ENCODE peak calls at places on chromosomes 4 and X, in seven cellular contexts. One of them, this sample, is unnamed.
A peak's percentile ranks its signal among the peaks of the same experiment; 100 is the strongest.

GRCh38 chrX:119055650-119056049 is 17.1 kb upstream of the CT47C1 start:
- DNase-seq in activated gamma-delta T cell treated with anti-CD3 and anti-CD28 coated beads, Interleukin-2, amount 50 U/mL, for 16 hours: no peak
- DNase-seq in Right ventricle myocardium superior: peak; percentile 45
- DNase-seq in NCI-H2107: no peak
- DNase-seq in stimulated activated CD4-positive, alpha-beta T cell treated with anti-CD3 and anti-CD28 coated beads, TNF-alpha, amount 100 ng/mL, for 48 hours: no peak
- DNase-seq in activated CD4-positive, alpha-beta T cell treated with anti-CD3 and anti-CD28 coated beads for 1 hour: no peak
- DNase-seq in AG10803: no peak
- DNase-seq in this sample: no peak

GRCh38 chrX:17617794-17618193 is 119.5 kb upstream of the SCML1 start:
- DNase-seq in AG10803: peak; percentile 83
- DNase-seq in Right ventricle myocardium superior: no peak
- DNase-seq in stimulated activated CD4-positive, alpha-beta T cell treated with anti-CD3 and anti-CD28 coated beads, TNF-alpha, amount 100 ng/mL, for 48 hours: no peak
- DNase-seq in activated CD4-positive, alpha-beta T cell treated with anti-CD3 and anti-CD28 coated beads for 1 hour: no peak
- DNase-seq in NCI-H2107: no peak
- DNase-seq in activated gamma-delta T cell treated with anti-CD3 and anti-CD28 coated beads, Interleukin-2, amount 50 U/mL, for 16 hours: no peak
- DNase-seq in this sample: peak; percentile 23

GRCh38 chr4:148065069-148065468 is 333.2 kb downstream of the ARHGAP10 start:
- DNase-seq in AG10803: peak; percentile 90
- DNase-seq in NCI-H2107: no peak
- DNase-seq in activated CD4-positive, alpha-beta T cell treated with anti-CD3 and anti-CD28 coated beads for 1 hour: no peak
- DNase-seq in Right ventricle myocardium superior: no peak
- DNase-seq in stimulated activated CD4-positive, alpha-beta T cell treated with anti-CD3 and anti-CD28 coated beads, TNF-alpha, amount 100 ng/mL, for 48 hours: no peak
- DNase-seq in activated gamma-delta T cell treated with anti-CD3 and anti-CD28 coated beads, Interleukin-2, amount 50 U/mL, for 16 hours: no peak
- DNase-seq in this sample: peak; percentile 87

GRCh38 chr4:111693754-111694153 is 451.5 kb upstream of the FAM241A start:
- DNase-seq in activated CD4-positive, alpha-beta T cell treated with anti-CD3 and anti-CD28 coated beads for 1 hour: no peak
- DNase-seq in NCI-H2107: no peak
- DNase-seq in AG10803: no peak
- DNase-seq in Right ventricle myocardium superior: no peak
- DNase-seq in activated gamma-delta T cell treated with anti-CD3 and anti-CD28 coated beads, Interleukin-2, amount 50 U/mL, for 16 hours: no peak
- DNase-seq in stimulated activated CD4-positive, alpha-beta T cell treated with anti-CD3 and anti-CD28 coated beads, TNF-alpha, amount 100 ng/mL, for 48 hours: no peak
- DNase-seq in this sample: no peak

GRCh38 chrX:81174286-81174685 is 27.4 kb downstream of the HMGN5 start:
- DNase-seq in Right ventricle myocardium superior: no peak
- DNase-seq in activated gamma-delta T cell treated with anti-CD3 and anti-CD28 coated beads, Interleukin-2, amount 50 U/mL, for 16 hours: no peak
- DNase-seq in activated CD4-positive, alpha-beta T cell treated with anti-CD3 and anti-CD28 coated beads for 1 hour: no peak
- DNase-seq in AG10803: peak; percentile 13
- DNase-seq in stimulated activated CD4-positive, alpha-beta T cell treated with anti-CD3 and anti-CD28 coated beads, TNF-alpha, amount 100 ng/mL, for 48 hours: no peak
- DNase-seq in NCI-H2107: no peak
- DNase-seq in this sample: peak; percentile 5

GRCh38 chr4:62548108-62548524 is 1348.0 kb downstream of the ADGRL3 start:
- DNase-seq in Right ventricle myocardium superior: peak; percentile 77
- DNase-seq in AG10803: no peak
- DNase-seq in stimulated activated CD4-positive, alpha-beta T cell treated with anti-CD3 and anti-CD28 coated beads, TNF-alpha, amount 100 ng/mL, for 48 hours: no peak
- DNase-seq in activated CD4-positive, alpha-beta T cell treated with anti-CD3 and anti-CD28 coated beads for 1 hour: no peak
- DNase-seq in NCI-H2107: no peak
- DNase-seq in activated gamma-delta T cell treated with anti-CD3 and anti-CD28 coated beads, Interleukin-2, amount 50 U/mL, for 16 hours: no peak
- DNase-seq in this sample: no peak

GRCh38 chrX:154471870-154472684 is 7.0 kb downstream of the LAGE3 start:
- DNase-seq in stimulated activated CD4-positive, alpha-beta T cell treated with anti-CD3 and anti-CD28 coated beads, TNF-alpha, amount 100 ng/mL, for 48 hours: no peak
- DNase-seq in activated gamma-delta T cell treated with anti-CD3 and anti-CD28 coated beads, Interleukin-2, amount 50 U/mL, for 16 hours: no peak
- DNase-seq in AG10803: no peak
- DNase-seq in Right ventricle myocardium superior: no peak
- DNase-seq in NCI-H2107: no peak
- DNase-seq in activated CD4-positive, alpha-beta T cell treated with anti-CD3 and anti-CD28 coated beads for 1 hour: no peak
- DNase-seq in this sample: no peak

GRCh38 chr4:154620111-154620510 is 7.7 kb upstream of the FGG start:
- DNase-seq in activated gamma-delta T cell treated with anti-CD3 and anti-CD28 coated beads, Interleukin-2, amount 50 U/mL, for 16 hours: no peak
- DNase-seq in activated CD4-positive, alpha-beta T cell treated with anti-CD3 and anti-CD28 coated beads for 1 hour: no peak
- DNase-seq in NCI-H2107: no peak
- DNase-seq in AG10803: no peak
- DNase-seq in Right ventricle myocardium superior: no peak
- DNase-seq in stimulated activated CD4-positive, alpha-beta T cell treated with anti-CD3 and anti-CD28 coated beads, TNF-alpha, amount 100 ng/mL, for 48 hours: no peak
- DNase-seq in this sample: no peak

GRCh38 chr4:142846105-142846728 is at the start of gene INPP4B:
- DNase-seq in stimulated activated CD4-positive, alpha-beta T cell treated with anti-CD3 and anti-CD28 coated beads, TNF-alpha, amount 100 ng/mL, for 48 hours: peak; percentile 31
- DNase-seq in AG10803: peak; percentile 58
- DNase-seq in Right ventricle myocardium superior: peak; percentile 54
- DNase-seq in activated CD4-positive, alpha-beta T cell treated with anti-CD3 and anti-CD28 coated beads for 1 hour: peak; percentile 44
- DNase-seq in NCI-H2107: no peak
- DNase-seq in activated gamma-delta T cell treated with anti-CD3 and anti-CD28 coated beads, Interleukin-2, amount 50 U/mL, for 16 hours: no peak
- DNase-seq in this sample: peak; percentile 72

GRCh38 chr4:150379454-150379853 is 202.5 kb upstream of the MAB21L2 start:
- DNase-seq in NCI-H2107: no peak
- DNase-seq in Right ventricle myocardium superior: no peak
- DNase-seq in activated gamma-delta T cell treated with anti-CD3 and anti-CD28 coated beads, Interleukin-2, amount 50 U/mL, for 16 hours: no peak
- DNase-seq in activated CD4-positive, alpha-beta T cell treated with anti-CD3 and anti-CD28 coated beads for 1 hour: no peak
- DNase-seq in stimulated activated CD4-positive, alpha-beta T cell treated with anti-CD3 and anti-CD28 coated beads, TNF-alpha, amount 100 ng/mL, for 48 hours: no peak
- DNase-seq in AG10803: no peak
- DNase-seq in this sample: no peak

GRCh38 chr4:86818845-86819244 is 30.3 kb downstream of the SLC10A6 start:
- DNase-seq in stimulated activated CD4-positive, alpha-beta T cell treated with anti-CD3 and anti-CD28 coated beads, TNF-alpha, amount 100 ng/mL, for 48 hours: no peak
- DNase-seq in Right ventricle myocardium superior: no peak
- DNase-seq in AG10803: no peak
- DNase-seq in activated CD4-positive, alpha-beta T cell treated with anti-CD3 and anti-CD28 coated beads for 1 hour: no peak
- DNase-seq in activated gamma-delta T cell treated with anti-CD3 and anti-CD28 coated beads, Interleukin-2, amount 50 U/mL, for 16 hours: no peak
- DNase-seq in NCI-H2107: no peak
- DNase-seq in this sample: no peak

GRCh38 chr4:38109896-38110295 is 149.7 kb downstream of the PTTG2 start:
- DNase-seq in AG10803: no peak
- DNase-seq in activated gamma-delta T cell treated with anti-CD3 and anti-CD28 coated beads, Interleukin-2, amount 50 U/mL, for 16 hours: no peak
- DNase-seq in activated CD4-positive, alpha-beta T cell treated with anti-CD3 and anti-CD28 coated beads for 1 hour: no peak
- DNase-seq in stimulated activated CD4-positive, alpha-beta T cell treated with anti-CD3 and anti-CD28 coated beads, TNF-alpha, amount 100 ng/mL, for 48 hours: no peak
- DNase-seq in Right ventricle myocardium superior: no peak
- DNase-seq in NCI-H2107: peak; percentile 22
- DNase-seq in this sample: no peak

GRCh38 chrX:109974906-109975655 is 27.8 kb upstream of the TMEM164 start:
- DNase-seq in stimulated activated CD4-positive, alpha-beta T cell treated with anti-CD3 and anti-CD28 coated beads, TNF-alpha, amount 100 ng/mL, for 48 hours: no peak
- DNase-seq in AG10803: no peak
- DNase-seq in Right ventricle myocardium superior: no peak
- DNase-seq in activated gamma-delta T cell treated with anti-CD3 and anti-CD28 coated beads, Interleukin-2, amount 50 U/mL, for 16 hours: no peak
- DNase-seq in activated CD4-positive, alpha-beta T cell treated with anti-CD3 and anti-CD28 coated beads for 1 hour: no peak
- DNase-seq in NCI-H2107: no peak
- DNase-seq in this sample: peak; percentile 13

GRCh38 chr4:54959656-54960055 is 165.7 kb downstream of the KDR start:
- DNase-seq in activated gamma-delta T cell treated with anti-CD3 and anti-CD28 coated beads, Interleukin-2, amount 50 U/mL, for 16 hours: no peak
- DNase-seq in stimulated activated CD4-positive, alpha-beta T cell treated with anti-CD3 and anti-CD28 coated beads, TNF-alpha, amount 100 ng/mL, for 48 hours: no peak
- DNase-seq in activated CD4-positive, alpha-beta T cell treated with anti-CD3 and anti-CD28 coated beads for 1 hour: no peak
- DNase-seq in Right ventricle myocardium superior: no peak
- DNase-seq in NCI-H2107: no peak
- DNase-seq in AG10803: peak; percentile 99
- DNase-seq in this sample: peak; percentile 79

GRCh38 chr4:185359767-185360446 is 35.8 kb downstream of the LRP2BP start:
- DNase-seq in AG10803: no peak
- DNase-seq in activated CD4-positive, alpha-beta T cell treated with anti-CD3 and anti-CD28 coated beads for 1 hour: no peak
- DNase-seq in activated gamma-delta T cell treated with anti-CD3 and anti-CD28 coated beads, Interleukin-2, amount 50 U/mL, for 16 hours: no peak
- DNase-seq in Right ventricle myocardium superior: no peak
- DNase-seq in stimulated activated CD4-positive, alpha-beta T cell treated with anti-CD3 and anti-CD28 coated beads, TNF-alpha, amount 100 ng/mL, for 48 hours: no peak
- DNase-seq in NCI-H2107: no peak
- DNase-seq in this sample: no peak

GRCh38 chr4:171813195-171813955 is at the start of gene GALNTL6:
- DNase-seq in activated gamma-delta T cell treated with anti-CD3 and anti-CD28 coated beads, Interleukin-2, amount 50 U/mL, for 16 hours: no peak
- DNase-seq in stimulated activated CD4-positive, alpha-beta T cell treated with anti-CD3 and anti-CD28 coated beads, TNF-alpha, amount 100 ng/mL, for 48 hours: no peak
- DNase-seq in activated CD4-positive, alpha-beta T cell treated with anti-CD3 and anti-CD28 coated beads for 1 hour: no peak
- DNase-seq in NCI-H2107: no peak
- DNase-seq in AG10803: peak; percentile 5
- DNase-seq in Right ventricle myocardium superior: peak; percentile 14
- DNase-seq in this sample: peak; percentile 27

GRCh38 chr4:151169223-151169622 is 69.8 kb downstream of the RPS3A start:
- DNase-seq in stimulated activated CD4-positive, alpha-beta T cell treated with anti-CD3 and anti-CD28 coated beads, TNF-alpha, amount 100 ng/mL, for 48 hours: no peak
- DNase-seq in activated gamma-delta T cell treated with anti-CD3 and anti-CD28 coated beads, Interleukin-2, amount 50 U/mL, for 16 hours: no peak
- DNase-seq in NCI-H2107: no peak
- DNase-seq in Right ventricle myocardium superior: peak; percentile 79
- DNase-seq in activated CD4-positive, alpha-beta T cell treated with anti-CD3 and anti-CD28 coated beads for 1 hour: no peak
- DNase-seq in AG10803: peak; percentile 98
- DNase-seq in this sample: peak; percentile 95

GRCh38 chr4:152591361-152591760 is 55.5 kb upstream of the FBXW7 start:
- DNase-seq in activated gamma-delta T cell treated with anti-CD3 and anti-CD28 coated beads, Interleukin-2, amount 50 U/mL, for 16 hours: no peak
- DNase-seq in AG10803: peak; percentile 31
- DNase-seq in Right ventricle myocardium superior: peak; percentile 77
- DNase-seq in stimulated activated CD4-positive, alpha-beta T cell treated with anti-CD3 and anti-CD28 coated beads, TNF-alpha, amount 100 ng/mL, for 48 hours: no peak
- DNase-seq in NCI-H2107: peak; percentile 38
- DNase-seq in activated CD4-positive, alpha-beta T cell treated with anti-CD3 and anti-CD28 coated beads for 1 hour: no peak
- DNase-seq in this sample: peak; percentile 62